ENCODE peak calls at places on chromosomes 1 and 21, in nine cellular contexts. T is activated CD4-positive, alpha-beta T cell treated with anti-CD3 and anti-CD28 coated beads, Interleukin-2, amount 50 U/mL, for 1 hour; W is HuH-7.5; O is ovary; K is stimulated activated CD8-positive, alpha-beta memory T cell treated with anti-CD3 and anti-CD28 coated beads, Interleukin-4, amount 100 ng/mL, for 1 hour; Y is HuH-7; U is neural progenitor cell; E is lower lobe of right lung; I is adrenal gland. Z is an unnamed sample.

GRCh38 chr1:201452881-201453280 is 16.1 kb downstream of the PHLDA3 start:
- DNase-seq in W (no peak), Y (no peak), T (no peak), E (no peak), U (no peak), K (no peak), I (no peak), O (no peak), Z (no peak)

GRCh38 chr1:95035536-95035935 is 37.2 kb downstream of the ALG14 start:
- DNase-seq in E (no peak), Y (no peak), O (no peak), U (no peak), K (no peak), T (no peak), I (no peak), W (no peak), Z (no peak)

GRCh38 chr1:223175032-223175431 is 32.0 kb upstream of the TLR5 start:
- DNase-seq in E (no peak), Y (peak), O (no peak), K (no peak), T (no peak), W (peak), I (peak), U (peak), Z (no peak)

GRCh38 chr1:17122449-17123194 is 3.4 kb upstream of the PADI2 start:
- DNase-seq in E (no peak), U (no peak), T (no peak), K (no peak), O (no peak), W (no peak), I (no peak), Y (peak), Z (no peak)

GRCh38 chr1:110150330-110151174 is at the start of gene SLC6A17:
- DNase-seq in T (no peak), I (peak), U (peak), K (no peak), O (no peak), Y (no peak), E (no peak), W (no peak), Z (no peak)

GRCh38 chr21:26280715-26281310 is 110.2 kb upstream of the APP start:
- DNase-seq in U (peak), W (no peak), I (no peak), E (no peak), O (no peak), K (no peak), T (no peak), Y (no peak), Z (no peak)

GRCh38 chr1:41666991-41667631 is 182.6 kb upstream of the EDN2 start:
- DNase-seq in W (no peak), O (no peak), I (no peak), E (no peak), K (no peak), Y (no peak), T (peak), U (peak), Z (no peak)

GRCh38 chr1:51693420-51694144 is 76.7 kb downstream of the OSBPL9 start:
- DNase-seq in I (no peak), T (no peak), E (no peak), W (no peak), U (no peak), K (no peak), Y (no peak), O (no peak), Z (no peak)

GRCh38 chr1:240031414-240031813 is 60.3 kb upstream of the FMN2 start:
- DNase-seq in O (no peak), I (no peak), Y (no peak), U (no peak), T (no peak), K (no peak), W (no peak), E (no peak), Z (no peak)

GRCh38 chr1:113966013-113966412 is 13.3 kb upstream of the OLFML3 start:
- DNase-seq in K (no peak), W (no peak), E (no peak), I (peak), O (no peak), Y (no peak), T (no peak), U (no peak), Z (no peak)

GRCh38 chr1:215082532-215083407 is at the start of gene KCNK2:
- DNase-seq in E (no peak), K (no peak), O (peak), T (no peak), U (peak), W (no peak), I (peak), Y (peak), Z (peak)

GRCh38 chr1:225949041-225949440 is 8.0 kb upstream of the LEFTY2 start:
- DNase-seq in E (no peak), Y (no peak), T (no peak), K (no peak), U (peak), W (no peak), O (no peak), I (no peak), Z (no peak)

GRCh38 chr1:41390171-41390570 is 28.9 kb downstream of the FOXO6 start:
- DNase-seq in U (no peak), W (no peak), E (no peak), Y (no peak), K (no peak), I (no peak), O (no peak), T (no peak), Z (no peak)

GRCh38 chr1:19466112-19466561 is 19.2 kb downstream of the CAPZB start:
- DNase-seq in O (no peak), K (no peak), U (no peak), Y (no peak), T (no peak), W (no peak), E (no peak), I (no peak), Z (no peak)

GRCh38 chr1:32728413-32729077 is 26.0 kb upstream of the SYNC start:
- DNase-seq in W (no peak), O (no peak), I (no peak), K (no peak), T (no peak), U (no peak), Y (no peak), E (no peak), Z (no peak)

GRCh38 chr1:93625582-93626327 is 55.9 kb downstream of the BCAR3 start:
- DNase-seq in U (no peak), W (no peak), K (no peak), O (no peak), Y (no peak), I (peak), E (no peak), T (no peak), Z (no peak)

GRCh38 chr1:113147826-113148225 is 74.8 kb downstream of the LRIG2 start:
- DNase-seq in W (no peak), E (no peak), K (no peak), O (no peak), T (no peak), Y (no peak), U (no peak), I (no peak), Z (no peak)

GRCh38 chr1:51073456-51073855 is 28.6 kb upstream of the C1orf185 start:
- DNase-seq in K (no peak), Y (no peak), I (peak), U (no peak), O (no peak), T (no peak), E (no peak), W (no peak), Z (no peak)

GRCh38 chr1:228723921-228724320 is 11.4 kb upstream of the RHOU start:
- DNase-seq in W (no peak), U (no peak), K (no peak), I (no peak), O (no peak), Y (no peak), E (no peak), T (no peak), Z (no peak)

GRCh38 chr1:40435876-40436275 is 14.4 kb upstream of the ZFP69B start:
- DNase-seq in T (no peak), O (no peak), I (no peak), W (no peak), U (no peak), Y (no peak), E (no peak), K (no peak), Z (no peak)

GRCh38 chr21:41692216-41692615 is 74.6 kb downstream of the RIPK4 start:
- DNase-seq in E (no peak), O (no peak), Y (no peak), W (no peak), U (no peak), T (no peak), I (no peak), K (no peak), Z (no peak)

GRCh38 chr1:160032165-160032827 is 506 bp upstream of the PIGM start:
- DNase-seq in E (no peak), Y (peak), I (no peak), W (no peak), T (no peak), U (peak), K (no peak), O (no peak), Z (no peak)

GRCh38 chr1:41358152-41358937 is 2.9 kb upstream of the FOXO6 start:
- DNase-seq in E (no peak), Y (no peak), K (no peak), T (no peak), W (no peak), I (no peak), O (no peak), U (peak), Z (no peak)

GRCh38 chr1:177907000-177907399 is 62.9 kb downstream of the SEC16B start:
- DNase-seq in E (no peak), T (no peak), U (no peak), Y (no peak), O (no peak), W (no peak), K (no peak), I (no peak), Z (no peak)

GRCh38 chr1:39396671-39397070 is 94.8 kb upstream of the BMP8A start:
- DNase-seq in W (no peak), Y (no peak), E (no peak), O (no peak), K (no peak), T (no peak), I (no peak), U (no peak), Z (no peak)

GRCh38 chr1:7475691-7476090 is 295.4 kb upstream of the VAMP3 start:
- DNase-seq in Y (no peak), O (no peak), U (no peak), T (no peak), I (no peak), E (no peak), W (no peak), K (no peak), Z (no peak)

GRCh38 chr1:23745515-23745914 is 2.2 kb downstream of the ELOA start:
- DNase-seq in I (no peak), U (peak), O (no peak), Y (peak), K (no peak), W (peak), T (no peak), E (no peak), Z (no peak)

GRCh38 chr1:119159096-119159495 is 18.6 kb upstream of the WARS2 start:
- DNase-seq in O (no peak), K (no peak), W (no peak), E (no peak), U (no peak), I (no peak), T (no peak), Y (no peak), Z (no peak)

GRCh38 chr1:110779617-110780016 is 93.3 kb upstream of the CD53 start:
- DNase-seq in T (no peak), E (no peak), K (no peak), W (no peak), I (no peak), U (no peak), O (no peak), Y (no peak), Z (no peak)

GRCh38 chr1:86965012-86965826 is 50.8 kb downstream of the HS2ST1 start:
- DNase-seq in U (peak), I (peak), E (no peak), O (no peak), K (no peak), W (no peak), T (peak), Y (peak), Z (peak)

GRCh38 chr1:5895446-5896406 is 96.5 kb downstream of the NPHP4 start:
- DNase-seq in W (no peak), T (no peak), Y (no peak), U (no peak), E (peak), O (no peak), K (no peak), I (no peak), Z (no peak)

GRCh38 chr1:240091614-240092300 is at the start of gene FMN2:
- DNase-seq in T (no peak), Y (no peak), K (no peak), I (no peak), E (no peak), W (no peak), O (peak), U (peak), Z (no peak)

GRCh38 chr1:39195166-39196111 is 9.1 kb upstream of the MACF1 start:
- DNase-seq in U (no peak), E (no peak), W (no peak), Y (no peak), I (no peak), O (no peak), T (no peak), K (no peak), Z (no peak)

GRCh38 chr1:43836267-43836951 is 97.2 kb upstream of the ARTN start:
- DNase-seq in O (peak), W (no peak), U (no peak), I (peak), T (peak), Y (no peak), E (peak), K (peak), Z (no peak)

GRCh38 chr1:53254011-53254640 is 15.8 kb upstream of the MAGOH start:
- DNase-seq in T (no peak), U (no peak), I (no peak), E (no peak), Y (no peak), K (no peak), W (no peak), O (no peak), Z (no peak)

GRCh38 chr1:25484096-25484495 is 53.4 kb downstream of the MACO1 start:
- DNase-seq in O (peak), U (no peak), E (no peak), T (no peak), W (no peak), I (peak), K (no peak), Y (no peak), Z (no peak)

GRCh38 chr1:109891930-109892329 is 18.7 kb upstream of the CSF1 start:
- DNase-seq in T (no peak), K (no peak), Y (no peak), W (no peak), U (no peak), I (no peak), E (no peak), O (no peak), Z (no peak)

GRCh38 chr1:93124556-93125368 is 45.7 kb downstream of the MTF2 start:
- DNase-seq in K (no peak), E (no peak), I (no peak), W (no peak), U (no peak), T (no peak), O (no peak), Y (no peak), Z (no peak)

Z was measured in NT2/D1.